ENCODE peak calls at places on chromosomes 11 and 22, in four cellular contexts. Q, N, D and C are unnamed samples.

GRCh38 chr22:27635852-27636251 is 165.7 kb downstream of the MN1 start:
- DNase-seq in Q (no peak), N (no peak), D (no peak), C (no peak)

GRCh38 chr22:30219049-30219448 is 27.5 kb downstream of the LIF start:
- DNase-seq in Q (no peak), N (no peak), D (no peak), C (no peak)

GRCh38 chr11:104918113-104918824 is 20.0 kb upstream of the CASP12 start:
- DNase-seq in Q (no peak), N (no peak), D (peak; percentile 67), C (peak; percentile 61)

GRCh38 chr11:94141511-94142307 is 13.1 kb downstream of the PANX1 start:
- DNase-seq in Q (no peak), N (no peak), D (no peak), C (no peak)

GRCh38 chr22:49663823-49664222 is 163.8 kb downstream of the BRD1 start:
- DNase-seq in Q (no peak), N (peak; percentile 20), D (no peak), C (no peak)

GRCh38 chr11:134521001-134521400 is 109.0 kb upstream of the B3GAT1 start:
- DNase-seq in Q (no peak), N (no peak), D (no peak), C (no peak)

GRCh38 chr22:20748820-20749428 is 25.0 kb upstream of the SERPIND1 start:
- DNase-seq in Q (no peak), N (no peak), D (no peak), C (no peak)

GRCh38 chr11:127470485-127470884 is 469.9 kb upstream of the KIRREL3 start:
- DNase-seq in Q (no peak), N (no peak), D (no peak), C (no peak)

GRCh38 chr11:60348116-60348515 is 21.1 kb downstream of the MS4A6E start:
- DNase-seq in Q (no peak), N (no peak), D (no peak), C (no peak)

GRCh38 chr11:32358729-32359128 is 76.6 kb downstream of the WT1 start:
- DNase-seq in Q (no peak), N (peak; percentile 53), D (no peak), C (no peak)

GRCh38 chr22:49307870-49308269 is 519.8 kb downstream of the BRD1 start:
- DNase-seq in Q (no peak), N (no peak), D (no peak), C (no peak)

GRCh38 chr11:41316726-41317125 is 142.7 kb downstream of the LRRC4C start:
- DNase-seq in Q (no peak), N (no peak), D (peak; percentile 49), C (no peak)

GRCh38 chr11:14267861-14268635 is 90.9 kb downstream of the RRAS2 start:
- DNase-seq in Q (no peak), N (no peak), D (peak; percentile 24), C (no peak)

GRCh38 chr11:74418509-74418895 is 20.3 kb upstream of the PGM2L1 start:
- DNase-seq in Q (no peak), N (no peak), D (peak; percentile 51), C (no peak)

GRCh38 chr11:101133190-101133589 is 3.6 kb upstream of the PGR start:
- DNase-seq in Q (no peak), N (no peak), D (no peak), C (no peak)

GRCh38 chr22:38943181-38943580 is 14.2 kb upstream of the APOBEC3A start:
- DNase-seq in Q (no peak), N (no peak), D (no peak), C (no peak)

GRCh38 chr11:4680341-4680740 is 17.3 kb downstream of the OR51E2 start:
- DNase-seq in Q (no peak), N (no peak), D (no peak), C (no peak)

GRCh38 chr22:39427751-39428596 is 28.4 kb downstream of the TAB1 start:
- DNase-seq in Q (no peak), N (no peak), D (no peak), C (no peak)

GRCh38 chr22:28750471-28750881 is 8.6 kb downstream of the HSCB start:
- DNase-seq in Q (no peak), N (no peak), D (peak; percentile 72), C (peak; percentile 55)

GRCh38 chr11:113881856-113882255 is 6.5 kb upstream of the USP28 start:
- DNase-seq in Q (no peak), N (no peak), D (no peak), C (no peak)

GRCh38 chr22:43262990-43263644 is 76.2 kb upstream of the TTLL12 start:
- DNase-seq in Q (peak; percentile 43), N (no peak), D (peak; percentile 48), C (no peak)

GRCh38 chr11:48034926-48035876 is 54.8 kb downstream of the PTPRJ start:
- DNase-seq in Q (no peak), N (peak; percentile 81), D (no peak), C (no peak)
- H3K4me3 ChIP-seq in Q (no peak overlapping the region), N (no peak overlapping the region), D (no peak overlapping the region), C (no peak overlapping the region)

GRCh38 chr11:44467413-44467812 is 98.0 kb upstream of the CD82 start:
- DNase-seq in Q (no peak), N (no peak), D (no peak), C (no peak)

GRCh38 chr11:44466531-44467179 is 98.8 kb upstream of the CD82 start:
- DNase-seq in Q (no peak), N (no peak), D (no peak), C (no peak)

GRCh38 chr11:44467931-44468330 is 97.5 kb upstream of the CD82 start:
- DNase-seq in Q (no peak), N (no peak), D (no peak), C (no peak)

GRCh38 chr11:44463751-44464150 is 101.7 kb upstream of the CD82 start:
- DNase-seq in Q (no peak), N (no peak), D (no peak), C (no peak)

DNA sequence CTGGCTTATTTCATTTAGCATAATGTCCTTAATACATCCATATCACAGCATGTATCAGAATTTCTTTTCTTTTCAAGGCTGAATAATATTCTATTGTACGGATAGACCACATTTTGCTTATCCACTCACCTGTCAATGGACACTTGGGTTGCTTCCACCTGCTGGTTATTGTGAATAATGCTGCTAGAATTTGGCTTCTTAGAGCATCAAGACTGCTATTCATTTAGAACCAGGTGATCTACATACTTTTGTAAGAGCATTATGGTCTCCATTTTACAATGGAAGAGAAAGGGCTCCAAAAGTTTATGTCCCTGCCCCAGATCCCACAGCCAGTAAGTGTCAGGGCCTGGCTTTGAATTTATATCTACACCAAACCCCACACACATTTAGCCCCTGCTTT is 100.7 kb upstream of the CD82 start:
- DNase-seq in Q (no peak), N (no peak), D (no peak), C (no peak)
- H3K4me3 ChIP-seq in Q (no peak overlapping the region), N (no peak overlapping the region), D (no peak overlapping the region), C (no peak overlapping the region)

DNA sequence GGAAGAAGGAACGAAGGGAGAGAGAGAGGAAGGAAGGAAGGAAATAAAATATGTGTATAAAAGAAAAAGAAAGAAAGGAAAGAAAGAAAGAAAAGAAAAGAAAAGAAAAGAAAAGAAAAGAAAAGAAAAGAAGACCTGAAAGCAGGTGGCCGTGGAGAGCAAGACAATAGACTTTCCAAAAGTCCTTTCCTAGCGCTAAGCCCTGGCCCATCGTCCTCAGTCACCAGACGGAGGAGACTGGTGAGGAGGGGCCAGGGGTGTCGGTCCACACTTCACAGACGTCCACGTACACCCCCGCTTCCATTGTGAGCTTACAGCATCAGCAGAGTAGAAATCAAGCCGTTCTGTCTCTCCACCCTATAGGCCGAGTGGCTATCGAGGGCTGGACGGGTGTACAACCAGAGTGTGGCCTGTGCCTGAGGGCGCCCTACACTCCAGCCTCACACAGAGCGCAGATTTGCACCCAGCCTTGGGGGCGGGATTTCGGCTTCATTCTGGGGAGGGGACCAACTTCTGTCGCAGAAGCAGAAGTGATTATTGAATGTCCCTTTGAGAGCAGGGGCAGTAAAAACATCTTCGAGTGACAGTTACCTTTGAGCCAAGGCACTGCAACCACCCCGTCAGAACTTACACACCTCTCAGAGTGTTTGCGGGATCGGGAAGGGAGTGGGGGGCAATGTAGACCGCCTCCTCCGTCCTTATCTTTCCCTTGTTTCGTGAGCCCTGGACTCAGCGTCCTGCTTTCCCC is 2.0 kb upstream of the BSX start:
- DNase-seq in Q (no peak), N (no peak), D (no peak), C (no peak)
- H3K4me3 ChIP-seq in Q (peak overlapping the region; percentile 49), N (no peak overlapping the region), D (peak overlapping the region; percentile 60), C (peak overlapping the region; percentile 58)

GRCh38 chr11:75563978-75564552 is 2.0 kb downstream of the SERPINH1 start:
- DNase-seq in Q (no peak), N (peak; percentile 86), D (peak; percentile 87), C (peak; percentile 74)

GRCh38 chr11:75567971-75568370 is 5.9 kb downstream of the SERPINH1 start:
- DNase-seq in Q (no peak), N (no peak), D (no peak), C (no peak)

GRCh38 chr11:75565221-75565814 is 3.3 kb downstream of the SERPINH1 start:
- DNase-seq in Q (no peak), N (peak; percentile 81), D (peak; percentile 77), C (no peak)

GRCh38 chr11:75566763-75567279 is 4.8 kb downstream of the SERPINH1 start:
- DNase-seq in Q (no peak), N (no peak), D (no peak), C (no peak)

DNA sequence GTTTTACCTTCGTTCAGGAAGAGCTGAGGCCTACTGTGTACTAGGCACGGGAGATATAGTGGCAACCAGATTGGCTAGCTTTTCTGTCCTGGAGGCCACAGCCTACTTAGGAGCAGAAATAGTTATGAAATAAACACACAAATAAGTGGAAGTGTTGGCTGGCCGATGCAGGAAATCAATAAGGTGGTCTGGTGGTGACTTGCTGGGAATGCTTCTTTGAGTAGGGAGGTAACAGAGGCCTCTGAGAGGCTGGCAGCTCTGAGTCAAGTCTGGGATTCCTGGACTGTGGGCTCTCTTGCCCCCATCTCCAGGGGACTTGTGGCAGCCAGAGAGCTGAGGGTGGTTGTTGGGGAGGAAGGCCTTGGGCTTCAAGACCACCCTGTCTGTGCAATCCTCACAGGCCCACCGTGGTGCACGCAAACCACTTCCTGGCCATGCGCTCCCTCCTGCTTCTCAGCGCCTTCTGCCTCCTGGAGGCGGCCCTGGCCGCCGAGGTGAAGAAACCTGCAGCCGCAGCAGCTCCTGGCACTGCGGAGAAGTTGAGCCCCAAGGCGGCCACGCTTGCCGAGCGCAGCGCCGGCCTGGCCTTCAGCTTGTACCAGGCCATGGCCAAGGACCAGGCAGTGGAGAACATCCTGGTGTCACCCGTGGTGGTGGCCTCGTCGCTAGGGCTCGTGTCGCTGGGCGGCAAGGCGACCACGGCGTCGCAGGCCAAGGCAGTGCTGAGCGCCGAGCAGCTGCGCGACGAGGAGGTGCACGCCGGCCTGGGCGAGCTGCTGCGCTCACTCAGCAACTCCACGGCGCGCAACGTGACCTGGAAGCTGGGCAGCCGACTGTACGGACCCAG is 4.1 kb downstream of the SERPINH1 start:
- DNase-seq in Q (no peak), N (no peak), D (no peak), C (no peak)
- H3K4me3 ChIP-seq in Q (no peak overlapping the region), N (no peak overlapping the region), D (peak overlapping the region; percentile 94), C (peak overlapping the region; percentile 77)

GRCh38 chr11:11976476-11977187 is 31.8 kb downstream of the DKK3 start:
- DNase-seq in Q (no peak), N (peak; percentile 72), D (no peak), C (no peak)
- H3K4me3 ChIP-seq in Q (no peak overlapping the region), N (no peak overlapping the region), D (no peak overlapping the region), C (no peak overlapping the region)

GRCh38 chr11:129249923-129250322 is 57.8 kb upstream of the ARHGAP32 start:
- DNase-seq in Q (no peak), N (no peak), D (no peak), C (no peak)

GRCh38 chr11:129249351-129249750 is 57.2 kb upstream of the ARHGAP32 start:
- DNase-seq in Q (no peak), N (no peak), D (peak; percentile 50), C (peak; percentile 44)

GRCh38 chr11:129252621-129253020 is 60.5 kb upstream of the ARHGAP32 start:
- DNase-seq in Q (no peak), N (no peak), D (no peak), C (no peak)

GRCh38 chr11:129248618-129249017 is 56.5 kb upstream of the ARHGAP32 start:
- DNase-seq in Q (no peak), N (no peak), D (peak; percentile 32), C (peak; percentile 21)

GRCh38 chr11:129251067-129251466 is 58.9 kb upstream of the ARHGAP32 start:
- DNase-seq in Q (no peak), N (no peak), D (no peak), C (no peak)
- H3K4me3 ChIP-seq in Q (no peak overlapping the region), N (no peak overlapping the region), D (no peak overlapping the region), C (no peak overlapping the region)